ENCODE peak calls at places on chromosomes 5 and 9, in ten cellular contexts. A is mammary epithelial cell; C is NCI-H2029 treated with DMSO at 0.1 percent for 48 hours; R is AG09309; E is left ventricle myocardium inferior; I is SW480; B is activated CD4-positive, alpha-beta T cell treated with anti-CD3 and anti-CD28 coated beads for 48 hours; F is hypothalamus; M is fibroblast of lung; V is NCI-H2081 treated with DMSO at 0.1 percent for 48 hours. L is an unnamed sample.

GRCh38 chr5:58188287-58188651 is 271.6 kb downstream of the PLK2 start:
- DNase-seq in A (peak; percentile 91), C (no peak), R (peak; percentile 60), E (no peak), I (peak; percentile 60), B (no peak), F (no peak), M (peak; percentile 90), V (no peak), L (no peak)

GRCh38 chr5:87069974-87070608 is 197.6 kb upstream of the RASA1 start:
- DNase-seq in A (peak; percentile 80), C (no peak), R (peak; percentile 42), E (no peak), I (peak; percentile 49), B (no peak), F (no peak), M (peak; percentile 64), V (no peak), L (peak; percentile 36)

GRCh38 chr9:93594041-93594756 is 17.8 kb downstream of the PHF2 start:
- DNase-seq in A (no peak), C (no peak), R (no peak), E (no peak), I (peak; percentile 90), B (no peak), F (no peak), M (no peak), V (no peak), L (no peak)

GRCh38 chr9:92115977-92116285 is 718 bp upstream of the SPTLC1 start:
- DNase-seq in A (no peak), C (no peak), R (no peak), E (no peak), I (no peak), B (no peak), F (no peak), M (no peak), V (no peak), L (no peak)

GRCh38 chr5:135829681-135830383 is 4.6 kb upstream of the SLC25A48 start:
- DNase-seq in A (peak; percentile 35), C (peak; percentile 55), R (peak; percentile 5), E (peak; percentile 57), I (peak; percentile 66), B (peak; percentile 72), F (peak; percentile 27), M (peak; percentile 18), V (no peak), L (peak; percentile 39)

GRCh38 chr9:127981559-127982121 is 851 bp upstream of the EEIG1 start:
- DNase-seq in A (no peak), C (no peak), R (no peak), E (no peak), I (no peak), B (peak; percentile 70), F (no peak), M (no peak), V (no peak), L (no peak)

GRCh38 chr5:88407341-88407740 is 138.7 kb upstream of the TMEM161B start:
- DNase-seq in A (no peak), C (no peak), R (no peak), E (no peak), I (no peak), B (no peak), F (no peak), M (no peak), V (no peak), L (no peak)

GRCh38 chr9:75197521-75197920 is 109.2 kb downstream of the OSTF1 start:
- DNase-seq in A (no peak), C (no peak), R (no peak), E (no peak), I (no peak), B (no peak), F (no peak), M (peak; percentile 21), V (no peak), L (no peak)

GRCh38 chr5:97167435-97167834 is 15.6 kb downstream of the RIOK2 start:
- DNase-seq in A (no peak), C (no peak), R (no peak), E (no peak), I (no peak), B (no peak), F (no peak), M (no peak), V (no peak), L (no peak)

GRCh38 chr5:72646467-72646866 is 139.3 kb upstream of the ZNF366 start:
- DNase-seq in A (no peak), C (no peak), R (no peak), E (no peak), I (no peak), B (no peak), F (no peak), M (no peak), V (no peak), L (no peak)

GRCh38 chr9:14797442-14797841 is 74.9 kb upstream of the CER1 start:
- DNase-seq in A (peak; percentile 3), C (no peak), R (no peak), E (no peak), I (no peak), B (no peak), F (no peak), M (peak; percentile 6), V (no peak), L (no peak)

GRCh38 chr9:130981002-130981760 is 27.8 kb upstream of the LAMC3 start:
- DNase-seq in A (no peak), C (no peak), R (no peak), E (no peak), I (no peak), B (no peak), F (no peak), M (no peak), V (no peak), L (no peak)

GRCh38 chr5:159456722-159457462 is 126.6 kb upstream of the IL12B start:
- DNase-seq in A (peak; percentile 77), C (no peak), R (no peak), E (no peak), I (peak; percentile 24), B (peak; percentile 78), F (no peak), M (peak; percentile 69), V (no peak), L (no peak)

GRCh38 chr9:136437430-136437829 is 2.2 kb downstream of the INPP5E start:
- DNase-seq in A (peak; percentile 54), C (no peak), R (no peak), E (no peak), I (no peak), B (no peak), F (no peak), M (peak; percentile 40), V (no peak), L (no peak)

GRCh38 chr9:113267911-113268563 is 7.3 kb downstream of the CDC26 start:
- DNase-seq in A (no peak), C (no peak), R (no peak), E (no peak), I (no peak), B (no peak), F (no peak), M (no peak), V (no peak), L (no peak)

GRCh38 chr9:136977223-136978072 is at the start of gene PTGDS:
- DNase-seq in A (no peak), C (no peak), R (no peak), E (peak; percentile 89), I (no peak), B (no peak), F (peak; percentile 94), M (no peak), V (no peak), L (peak; percentile 96)

GRCh38 chr9:137176302-137177182 is 4.7 kb upstream of the TMEM210 start:
- DNase-seq in A (no peak), C (no peak), R (no peak), E (no peak), I (peak; percentile 68), B (peak; percentile 46), F (no peak), M (peak; percentile 18), V (no peak), L (no peak)

GRCh38 chr9:87427851-87428506 is 69.7 kb upstream of the DAPK1 start:
- DNase-seq in A (peak; percentile 67), C (no peak), R (no peak), E (no peak), I (no peak), B (no peak), F (no peak), M (no peak), V (no peak), L (no peak)

GRCh38 chr5:122908662-122909061 is 63.2 kb downstream of the SNX24 start:
- DNase-seq in A (no peak), C (no peak), R (no peak), E (no peak), I (no peak), B (no peak), F (no peak), M (no peak), V (no peak), L (no peak)

GRCh38 chr5:140216468-140217074 is 41.6 kb downstream of the CYSTM1 start:
- DNase-seq in A (no peak), C (no peak), R (no peak), E (no peak), I (no peak), B (no peak), F (no peak), M (no peak), V (no peak), L (no peak)